ENCODE peak calls at places on chromosome 10, in five cellular contexts. H is A549, C is GM23338, S is GM12878, U is K562. O is an unnamed sample.

GRCh38 chr10:109831846-109832245 is 91.5 kb downstream of the XPNPEP1 start:
- DNase-seq in H (no peak), C (no peak), S (no peak), U (no peak), O (no peak)

GRCh38 chr10:32446701-32447406 is 914 bp downstream of the CCDC7 start:
- DNase-seq in H (peak), S (peak), C (peak), U (peak), O (no peak)

GRCh38 chr10:113585949-113586348 is 33.1 kb downstream of the HABP2 start:
- DNase-seq in H (no peak), S (no peak), C (no peak), U (peak), O (peak)

GRCh38 chr10:118459642-118460193 is 117.6 kb upstream of the FAM204A start:
- DNase-seq in U (peak), H (peak), C (peak), S (no peak), O (peak)

GRCh38 chr10:86775056-86775858 is 18.8 kb downstream of the BMPR1A start:
- DNase-seq in S (peak), C (no peak), U (peak), H (no peak), O (peak)

GRCh38 chr10:97928897-97929296 is 79.3 kb downstream of the GOLGA7B start:
- DNase-seq in S (no peak), C (no peak), H (no peak), U (no peak), O (no peak)

GRCh38 chr10:126433351-126433750 is 45.1 kb upstream of the ADAM12 start:
- DNase-seq in C (no peak), U (no peak), H (no peak), S (no peak), O (no peak)

GRCh38 chr10:4082851-4083250 is 297.8 kb upstream of the KLF6 start:
- DNase-seq in C (no peak), S (no peak), U (no peak), H (no peak), O (no peak)

GRCh38 chr10:103765981-103766380 is 89.4 kb downstream of the SH3PXD2A start:
- DNase-seq in U (no peak), C (no peak), H (no peak), S (no peak), O (no peak)

GRCh38 chr10:126504051-126504760 is 115.9 kb upstream of the ADAM12 start:
- DNase-seq in U (peak), C (peak), H (peak), S (no peak), O (peak)

GRCh38 chr10:80567292-80567691 is 29.6 kb downstream of the SH2D4B start:
- DNase-seq in U (no peak), C (no peak), H (peak), S (no peak), O (no peak)

GRCh38 chr10:124407451-124407850 is 11.3 kb downstream of the OAT start:
- DNase-seq in U (no peak), C (no peak), H (no peak), S (no peak), O (no peak)

GRCh38 chr10:124401633-124402032 is 17.1 kb downstream of the OAT start:
- DNase-seq in U (no peak), S (no peak), H (no peak), C (no peak), O (no peak)

GRCh38 chr10:124402273-124402672 is 16.4 kb downstream of the OAT start:
- DNase-seq in H (no peak), C (no peak), S (no peak), U (no peak), O (no peak)

GRCh38 chr10:124408357-124408756 is 10.4 kb downstream of the OAT start:
- DNase-seq in U (no peak), H (no peak), S (no peak), C (no peak), O (no peak)

DNA sequence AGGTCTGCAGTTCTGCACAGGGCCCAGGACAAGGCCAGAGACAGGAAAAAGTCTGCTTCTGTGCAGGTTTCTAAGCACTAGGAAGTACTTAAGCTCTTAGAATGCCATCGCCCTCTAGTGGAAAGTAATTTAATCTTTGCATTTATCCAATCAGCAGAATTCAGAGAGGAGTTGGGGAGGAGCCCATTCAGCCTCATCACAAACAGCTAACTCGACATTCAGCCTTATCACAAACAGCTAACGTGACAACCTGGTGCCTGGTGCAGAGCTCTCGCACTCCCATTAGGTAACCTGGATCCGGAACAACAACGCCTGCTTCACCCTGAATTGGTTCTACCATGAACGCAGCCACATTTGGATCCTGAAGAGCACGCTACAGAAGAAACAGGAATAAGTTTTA is 15.2 kb downstream of the OAT start:
- DNase-seq in C (peak), U (peak), S (peak), H (peak), O (peak)
- TF ChIP-seq JUNB in C (no peak), U (no peak), S (no peak), H (no peak), O (no peak)

DNA sequence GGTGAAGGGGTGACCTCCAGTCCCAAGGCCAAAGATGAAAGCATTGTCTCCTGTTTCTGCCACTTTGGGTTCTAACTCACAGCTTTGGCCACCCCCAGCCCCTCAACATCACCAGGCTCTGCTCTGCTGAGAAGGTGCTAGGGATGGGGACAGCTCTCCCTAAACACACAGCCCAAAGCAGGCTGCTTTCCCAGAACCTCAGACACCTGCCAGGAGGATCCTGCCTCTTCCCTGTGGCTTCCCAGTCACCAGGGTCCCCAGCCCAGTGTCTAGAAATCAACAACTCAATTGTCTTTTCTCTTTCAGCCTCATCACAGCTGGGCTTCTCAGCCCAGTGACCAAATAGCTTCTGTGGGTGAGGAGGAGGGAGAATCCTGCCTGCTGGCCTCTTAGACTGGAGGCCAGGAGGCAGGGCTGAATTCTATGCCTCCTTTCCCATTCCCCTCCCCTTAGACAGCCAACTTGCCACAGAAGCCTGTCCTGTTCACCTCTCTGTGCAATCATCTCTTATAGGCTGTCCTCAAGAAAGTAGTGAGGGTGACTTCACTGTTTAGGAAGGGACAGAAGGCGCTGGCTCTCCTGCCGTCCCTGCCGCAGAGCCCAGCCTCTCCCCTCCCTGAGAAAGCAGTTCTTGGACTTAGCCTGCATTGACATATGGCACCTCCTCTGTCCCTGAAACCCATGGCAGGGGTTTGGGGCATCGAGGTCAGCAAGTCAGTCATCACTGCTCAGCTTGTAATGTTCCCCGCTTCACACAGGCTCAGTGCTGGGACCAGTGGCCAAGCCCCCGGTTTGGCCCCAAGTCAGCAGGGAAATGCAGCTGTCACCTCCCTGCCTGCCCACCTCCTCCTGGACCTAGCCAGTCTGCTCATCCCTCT is 3.7 kb downstream of the FGF8 start:
- DNase-seq in U (no peak), C (no peak), H (no peak), S (no peak), O (no peak)
- TF ChIP-seq JUNB in U (no peak), C (no peak), H (no peak), S (no peak), O (no peak)

GRCh38 chr10:12337407-12337806 is 11.9 kb upstream of the CAMK1D start:
- DNase-seq in U (no peak), S (no peak), H (no peak), C (no peak), O (no peak)

GRCh38 chr10:12340937-12341336 is 8.4 kb upstream of the CAMK1D start:
- DNase-seq in H (no peak), U (no peak), S (no peak), C (no peak), O (no peak)

GRCh38 chr10:12340371-12340770 is 9.0 kb upstream of the CAMK1D start:
- DNase-seq in H (no peak), S (no peak), U (no peak), C (no peak), O (no peak)

GRCh38 chr10:12337973-12338372 is 11.4 kb upstream of the CAMK1D start:
- DNase-seq in U (no peak), S (no peak), H (no peak), C (no peak), O (no peak)

GRCh38 chr10:12338981-12339380 is 10.4 kb upstream of the CAMK1D start:
- DNase-seq in S (no peak), U (no peak), C (no peak), H (no peak), O (no peak)
- TF ChIP-seq JUNB in S (no peak), U (no peak), C (no peak), H (no peak), O (no peak)

GRCh38 chr10:30996481-30996980 is 35.1 kb downstream of the ZNF438 start:
- DNase-seq in S (no peak), U (no peak), C (no peak), H (no peak), O (no peak)
- TF ChIP-seq JUNB in S (no peak), U (no peak), C (no peak), H (no peak), O (no peak)

O was measured in HepG2.